ENCODE peak calls at places on chromosomes 13 and 19, in five cellular contexts. B, D, H, J and I are unnamed samples.

GRCh38 chr13:74047925-74048324 is 86.3 kb downstream of the KLF12 start:
- DNase-seq in H (no peak), B (peak), D (no peak), J (no peak), I (no peak)

GRCh38 chr19:4304509-4305252 is at the start of gene FSD1:
- DNase-seq in B (no peak), D (no peak), J (peak), H (peak), I (no peak)

GRCh38 chr19:47719047-47719885 is 6.0 kb downstream of the EHD2 start:
- DNase-seq in B (no peak), J (no peak), H (peak), D (no peak), I (peak)

GRCh38 chr19:17616961-17617806 is 61.7 kb downstream of the COLGALT1 start:
- DNase-seq in H (peak), J (peak), D (no peak), B (peak), I (peak)

GRCh38 chr19:19485161-19485997 is 30.0 kb downstream of the TSSK6 start:
- DNase-seq in B (no peak), D (no peak), J (no peak), H (no peak), I (no peak)

GRCh38 chr19:18773682-18774081 is 17.4 kb downstream of the COMP start:
- DNase-seq in D (no peak), J (no peak), H (no peak), B (no peak), I (no peak)

GRCh38 chr13:63435668-63436275 is 2020.1 kb upstream of the PCDH20 start:
- DNase-seq in H (no peak), B (peak), J (no peak), D (no peak), I (no peak)

GRCh38 chr13:102680133-102680717 is 14.6 kb downstream of the METTL21C start:
- DNase-seq in H (no peak), D (no peak), J (no peak), B (no peak), I (no peak)

GRCh38 chr13:31605076-31605858 is 134.1 kb upstream of the RXFP2 start:
- DNase-seq in H (no peak), B (no peak), J (no peak), D (no peak), I (no peak)

GRCh38 chr13:24013189-24013588 is 115.9 kb upstream of the C1QTNF9B start:
- DNase-seq in D (no peak), J (no peak), H (no peak), B (no peak), I (no peak)

GRCh38 chr13:61486496-61486895 is 70.8 kb upstream of the PCDH20 start:
- DNase-seq in J (no peak), D (no peak), H (no peak), B (no peak), I (no peak)

GRCh38 chr13:69980799-69981198 is 126.8 kb upstream of the ATXN8OS start:
- DNase-seq in B (no peak), J (no peak), D (no peak), H (no peak), I (no peak)

GRCh38 chr19:34457446-34457845 is 24.1 kb upstream of the WTIP start:
- DNase-seq in B (no peak), J (no peak), D (no peak), H (no peak), I (no peak)

GRCh38 chr19:610801-611505 is 21.3 kb downstream of the HCN2 start:
- DNase-seq in J (peak), D (no peak), B (no peak), H (peak), I (no peak)

GRCh38 chr13:28843594-28843993 is 23.5 kb downstream of the MTUS2 start:
- DNase-seq in B (no peak), H (no peak), D (no peak), J (no peak), I (no peak)

GRCh38 chr13:80083516-80084085 is 257.3 kb downstream of the SPRY2 start:
- DNase-seq in B (no peak), J (no peak), H (no peak), D (no peak), I (no peak)

GRCh38 chr19:41872775-41873647 is 4.1 kb upstream of the CD79A start:
- DNase-seq in D (no peak), H (peak), J (peak), B (peak), I (peak)

GRCh38 chr19:30421571-30421970 is 49.4 kb downstream of the ZNF536 start:
- DNase-seq in D (no peak), B (no peak), H (no peak), J (no peak), I (no peak)

GRCh38 chr13:110687736-110688135 is 18.2 kb downstream of the CARS2 start:
- DNase-seq in D (no peak), B (no peak), J (no peak), H (no peak), I (no peak)

GRCh38 chr13:19818223-19818842 is 35.6 kb upstream of the PSPC1 start:
- DNase-seq in B (peak), H (peak), D (no peak), J (peak), I (peak)

GRCh38 chr13:44117351-44117750 is 237.6 kb downstream of the LACC1 start:
- DNase-seq in D (no peak), H (no peak), B (no peak), J (no peak), I (no peak)

GRCh38 chr19:46387713-46388130 is 25.6 kb downstream of the CCDC8 start:
- DNase-seq in J (no peak), H (no peak), B (no peak), D (no peak), I (no peak)

GRCh38 chr19:52923782-52924593 is 760 bp upstream of the ZNF888 start:
- DNase-seq in J (peak), H (no peak), B (no peak), D (no peak), I (peak)

GRCh38 chr13:43786472-43786765 is 353 bp downstream of the ENOX1 start:
- DNase-seq in D (no peak), J (no peak), H (no peak), B (no peak), I (no peak)

GRCh38 chr13:20721454-20722357 is 18.2 kb downstream of the IL17D start:
- DNase-seq in H (peak), J (peak), B (no peak), D (no peak), I (no peak)

GRCh38 chr19:16951529-16951928 is 62.7 kb downstream of the F2RL3 start:
- DNase-seq in H (no peak), B (no peak), D (no peak), J (no peak), I (no peak)

GRCh38 chr19:30857388-30857787 is 485.2 kb downstream of the ZNF536 start:
- DNase-seq in D (no peak), J (no peak), H (no peak), B (no peak), I (no peak)

GRCh38 chr19:57465680-57466381 is 8.9 kb upstream of the VN1R1 start:
- DNase-seq in H (peak), J (peak), B (peak), D (peak), I (peak)

GRCh38 chr13:36736119-36736726 is 62.4 kb downstream of the SERTM1 start:
- DNase-seq in J (peak), B (peak), H (peak), D (no peak), I (peak)

DNA sequence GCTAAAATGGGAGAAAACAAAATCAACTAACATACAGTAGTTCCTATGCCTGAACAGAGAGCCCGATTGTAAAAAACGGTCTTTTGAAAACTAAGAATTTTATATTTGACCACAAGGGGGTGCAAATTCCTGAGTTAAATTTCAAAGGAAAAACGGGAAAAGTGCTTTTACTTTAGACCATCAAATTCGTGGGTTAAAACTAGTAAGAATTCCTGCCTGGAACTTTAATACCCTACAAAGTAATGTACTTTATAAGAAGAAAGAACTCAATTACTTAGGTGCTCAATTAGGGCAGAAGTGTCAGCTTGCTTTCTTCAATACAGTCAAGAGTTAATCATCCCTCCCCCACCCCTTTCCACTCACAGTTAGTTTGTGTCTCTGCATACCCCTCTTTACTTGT is 69.8 kb downstream of the KCNRG start:
- DNase-seq in B (no peak), D (no peak), J (no peak), H (no peak), I (peak)
- TF ChIP-seq MAX in B (no peak), D (no peak), J (no peak), H (no peak), I (no peak)

GRCh38 chr19:2686347-2686746 is 16.1 kb downstream of the GNG7 start:
- DNase-seq in H (no peak), J (no peak), B (no peak), D (no peak), I (no peak)
- TF ChIP-seq ZBTB33 in H (no peak), J (no peak), B (no peak), D (no peak), I (no peak)

DNA sequence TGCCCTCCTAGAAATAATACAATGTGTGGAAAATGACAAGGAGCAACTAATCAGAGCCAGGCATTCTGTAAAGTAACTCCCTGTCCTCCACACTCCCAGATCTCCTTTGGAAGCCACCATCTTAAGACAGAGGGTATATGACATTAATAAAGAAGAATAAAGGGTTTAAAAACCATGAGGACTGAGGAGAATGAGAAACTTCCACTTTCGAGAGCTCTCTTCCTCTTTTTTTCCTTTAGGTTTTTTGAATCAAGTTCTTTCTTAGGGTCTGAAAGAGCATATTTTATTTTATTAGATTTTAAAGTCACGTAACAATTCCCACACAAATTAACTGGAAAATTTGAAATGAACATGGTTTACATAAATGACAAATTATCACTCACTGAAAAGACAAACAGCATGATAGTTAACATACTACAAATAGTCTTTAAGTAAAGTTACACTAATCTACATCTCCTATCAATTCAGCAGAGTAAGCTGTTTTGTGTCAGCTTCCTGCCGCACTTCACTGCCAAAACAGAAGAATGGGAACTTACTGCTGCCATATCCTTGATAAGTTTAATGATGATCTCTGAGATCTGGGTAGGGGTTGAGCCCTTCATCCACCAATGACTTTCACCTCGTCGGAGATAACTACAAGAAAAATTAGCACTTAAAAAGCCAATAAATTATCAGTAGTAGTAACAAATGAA is 38.6 kb upstream of the FBXL3 start:
- DNase-seq in J (no peak), H (no peak), B (no peak), D (no peak), I (no peak)
- TF ChIP-seq MAX in J (no peak), H (no peak), B (no peak), D (no peak), I (no peak)

GRCh38 chr19:38559428-38560401 is 58.0 kb downstream of the MAP4K1 start:
- DNase-seq in B (no peak), H (no peak), D (peak), J (no peak), I (no peak)
- TF ChIP-seq ZBTB33 in B (no peak), H (no peak), D (no peak), J (no peak), I (no peak)

DNA sequence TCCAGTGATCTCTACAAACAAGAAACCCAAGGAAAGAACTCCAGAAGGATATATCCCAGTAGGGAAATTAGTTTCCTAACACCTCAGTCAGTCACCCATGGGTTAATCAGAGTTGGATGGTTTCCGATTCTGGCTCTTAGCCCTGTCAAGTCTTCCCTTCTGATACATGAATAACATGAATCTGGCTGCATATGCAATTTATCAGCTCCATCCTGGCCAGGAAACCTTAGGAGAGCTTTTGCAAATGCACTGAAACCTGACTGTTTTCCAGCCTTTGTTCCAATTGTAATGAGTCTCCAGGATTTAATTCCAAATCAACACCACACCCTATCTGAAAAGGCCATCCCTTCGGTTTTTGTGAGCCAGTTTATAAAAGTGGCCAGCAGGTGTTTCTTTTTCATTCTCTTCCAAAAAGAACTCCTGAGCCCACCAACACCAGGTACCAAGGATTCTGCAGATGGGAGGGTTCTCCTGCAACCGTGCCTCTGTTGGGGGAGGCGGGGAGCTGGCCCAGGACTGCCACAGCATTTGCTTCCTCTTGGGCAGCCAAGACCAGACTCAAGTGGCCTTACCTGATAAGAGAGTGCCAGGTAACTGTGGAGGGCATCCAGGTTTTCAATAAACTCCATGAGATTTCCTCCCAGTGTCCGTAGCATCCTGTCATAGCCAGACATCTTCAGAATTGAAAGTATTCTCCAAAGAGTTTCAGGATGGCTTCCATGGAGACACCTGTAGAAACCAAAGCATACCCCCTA is 77.5 kb downstream of the C13orf42 start:
- DNase-seq in J (no peak), D (no peak), B (no peak), H (no peak), I (no peak)
- TF ChIP-seq MAX in J (no peak), D (no peak), B (no peak), H (no peak), I (no peak)

DNA sequence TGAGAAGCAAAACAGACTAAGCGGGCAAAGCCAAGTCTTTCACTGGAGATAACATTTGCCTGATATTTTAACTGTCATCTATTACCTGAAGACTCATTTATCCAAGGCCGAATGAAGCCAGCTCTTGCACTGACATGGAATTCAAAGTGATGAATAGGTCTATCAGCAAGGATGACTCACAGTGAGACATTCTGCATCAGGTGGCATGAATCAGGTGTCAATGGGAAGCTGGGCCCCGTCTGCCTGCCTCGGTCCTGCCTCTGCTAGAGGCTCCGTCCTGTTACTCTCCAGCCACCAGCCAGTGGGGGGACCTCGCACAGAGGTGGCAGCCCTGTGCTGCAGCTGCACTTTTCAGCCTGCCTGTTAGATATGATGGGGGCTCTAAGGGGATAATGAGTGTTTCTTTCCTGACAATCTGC is 23.5 kb downstream of the STARD13 start:
- DNase-seq in B (peak), H (no peak), D (no peak), J (no peak), I (peak)
- TF ChIP-seq ZBTB33 in B (no peak), H (peak), D (no peak), J (no peak), I (no peak)

GRCh38 chr13:112062619-112063308 is 4.2 kb upstream of the SOX1 start:
- DNase-seq in J (peak), H (peak), B (no peak), D (no peak), I (no peak)

GRCh38 chr13:112062047-112062618 is 4.8 kb upstream of the SOX1 start:
- DNase-seq in J (no peak), B (no peak), D (no peak), H (no peak), I (no peak)

GRCh38 chr13:112060431-112060830 is 6.5 kb upstream of the SOX1 start:
- DNase-seq in J (no peak), B (no peak), H (no peak), D (no peak), I (no peak)

GRCh38 chr13:112060899-112061366 is 6.0 kb upstream of the SOX1 start:
- DNase-seq in H (no peak), J (no peak), D (no peak), B (no peak), I (no peak)

GRCh38 chr13:112061367-112062046 is 5.4 kb upstream of the SOX1 start:
- DNase-seq in D (no peak), H (no peak), B (no peak), J (no peak), I (no peak)
- TF ChIP-seq MAX in D (no peak), H (no peak), B (no peak), J (no peak), I (no peak)

DNA sequence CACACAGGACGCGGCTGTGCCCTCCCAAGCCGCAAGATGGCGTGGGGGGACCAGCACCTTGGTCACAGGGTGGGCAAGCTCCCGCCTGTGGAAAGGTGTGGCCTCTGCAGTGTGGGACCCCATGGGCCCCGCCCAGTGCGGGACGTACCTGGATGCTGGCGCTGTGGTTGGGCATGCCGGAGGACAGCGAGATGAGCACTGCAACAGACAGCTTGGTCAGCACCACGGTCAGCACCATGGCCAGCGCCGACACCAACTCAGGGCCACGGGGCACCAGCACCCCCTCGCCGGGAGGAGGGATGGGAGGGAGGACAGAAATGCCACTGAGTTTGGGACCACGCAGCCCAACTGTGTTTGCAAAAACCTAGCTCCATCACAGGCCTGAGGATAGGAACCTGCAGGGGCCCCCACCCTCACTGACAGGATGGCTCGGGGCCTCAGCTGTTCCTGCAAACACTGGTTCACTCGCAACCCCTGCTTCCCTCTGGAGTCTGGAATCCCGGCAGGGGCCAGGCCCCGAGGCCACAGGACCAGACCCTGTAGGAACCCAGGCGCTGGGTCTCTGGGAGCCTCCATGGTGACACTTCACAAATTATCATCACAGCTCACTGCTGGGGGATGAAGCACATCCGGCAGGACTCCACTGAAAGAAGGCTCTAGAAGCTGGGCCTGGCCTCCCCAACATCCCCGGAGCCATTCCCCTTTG is 27.1 kb downstream of the IZUMO4 start:
- DNase-seq in H (no peak), D (no peak), J (no peak), B (no peak), I (no peak)
- TF ChIP-seq ZBTB33 in H (no peak), D (no peak), J (no peak), B (no peak), I (no peak)